ENCODE peak calls at places on chromosomes 11 and 22, in six cellular contexts. F is D721Med; C is stimulated activated CD8-positive, alpha-beta memory T cell treated with anti-CD3 and anti-CD28 coated beads, Interleukin-4, amount 100 ng/mL, for 1 hour; D is GOT3; Z is gastrocnemius medialis; Y is non-pigmented ciliary epithelial cell. J is an unnamed sample.
A peak's percentile ranks its signal among the peaks of the same experiment; 100 is the strongest.

GRCh38 chr11:17673951-17674350 is 45.4 kb upstream of the MYOD1 start:
- DNase-seq in F (no peak), D (no peak), Y (no peak), C (no peak), Z (no peak), J (no peak)

GRCh38 chr11:9459573-9460321 is 1.1 kb upstream of the ZNF143 start:
- DNase-seq in F (no peak), Z (no peak), C (peak; percentile 6), Y (no peak), D (no peak), J (peak; percentile 29)

GRCh38 chr11:74048993-74049392 is 40.1 kb upstream of the UCP3 start:
- DNase-seq in D (no peak), Z (no peak), F (no peak), Y (no peak), C (no peak), J (no peak)

GRCh38 chr11:44979536-44980399 is 29.1 kb upstream of the TP53I11 start:
- DNase-seq in C (no peak), F (no peak), D (no peak), Y (no peak), Z (no peak), J (no peak)

GRCh38 chr11:68727783-68728182 is 23.5 kb downstream of the TESMIN start:
- DNase-seq in Y (no peak), D (no peak), Z (no peak), F (no peak), C (no peak), J (no peak)

GRCh38 chr11:61881397-61881796 is 9.9 kb downstream of the FADS3 start:
- DNase-seq in F (no peak), C (no peak), Y (no peak), Z (no peak), D (no peak), J (no peak)

GRCh38 chr11:96234866-96235441 is 108.0 kb downstream of the MAML2 start:
- DNase-seq in Y (no peak), F (no peak), D (no peak), Z (no peak), C (no peak), J (no peak)

GRCh38 chr22:21978564-21979386 is 3.8 kb downstream of the TOP3B start:
- DNase-seq in Z (no peak), C (no peak), F (no peak), D (no peak), Y (no peak), J (no peak)

GRCh38 chr22:33894036-33894435 is 26.2 kb downstream of the LARGE1 start:
- DNase-seq in D (no peak), Z (no peak), F (no peak), Y (no peak), C (no peak), J (no peak)

GRCh38 chr11:12599408-12600143 is 74.6 kb upstream of the TEAD1 start:
- DNase-seq in Z (peak; percentile 36), C (no peak), D (no peak), F (no peak), Y (no peak), J (no peak)

GRCh38 chr22:41288245-41288946 is 2.4 kb upstream of the RANGAP1 start:
- DNase-seq in Z (no peak), F (no peak), Y (no peak), D (no peak), C (no peak), J (no peak)

GRCh38 chr11:125141686-125142535 is 22.6 kb upstream of the PKNOX2 start:
- DNase-seq in Z (no peak), Y (no peak), C (peak; percentile 31), D (no peak), F (no peak), J (no peak)